ENCODE peak calls at places on chromosome 9, in ten cellular contexts. L, N, Z, F, X, C, B, A, Y and T are unnamed samples.

GRCh38 chr9:88777498-88778312 is 213.6 kb upstream of the S1PR3 start:
- DNase-seq in F (no peak), B (no peak), A (no peak), Z (no peak), X (no peak), Y (no peak), L (no peak), N (no peak), C (no peak), T (no peak)

GRCh38 chr9:4762108-4762888 is 21.3 kb upstream of the AK3 start:
- DNase-seq in C (peak), Y (peak), L (peak), X (no peak), F (peak), Z (peak), N (peak), A (no peak), B (peak), T (peak)

GRCh38 chr9:27614551-27614950 is 41.3 kb upstream of the C9orf72 start:
- DNase-seq in F (no peak), N (no peak), B (no peak), Z (no peak), L (no peak), Y (no peak), X (no peak), C (no peak), A (no peak), T (no peak)

GRCh38 chr9:121353246-121353975 is 16.6 kb downstream of the STOM start:
- DNase-seq in F (no peak), X (no peak), B (no peak), Y (no peak), Z (no peak), C (no peak), L (peak), A (no peak), N (no peak), T (no peak)

GRCh38 chr9:68507796-68508145 is 32.9 kb downstream of the TMEM252 start:
- DNase-seq in F (no peak), A (no peak), X (no peak), Z (no peak), N (no peak), C (no peak), Y (no peak), L (no peak), B (no peak), T (no peak)

GRCh38 chr9:29349050-29349449 is 1775.8 kb upstream of the C9orf72 start:
- DNase-seq in A (no peak), B (no peak), X (no peak), L (no peak), Z (no peak), N (no peak), C (no peak), Y (no peak), F (no peak), T (no peak)

GRCh38 chr9:38486056-38486455 is 61.8 kb upstream of the IGFBPL1 start:
- DNase-seq in X (no peak), C (no peak), B (no peak), F (no peak), L (no peak), Y (no peak), N (peak), A (no peak), Z (no peak), T (no peak)

GRCh38 chr9:38208206-38208901 is 139.3 kb upstream of the SHB start:
- DNase-seq in X (no peak), C (no peak), Z (no peak), A (peak), Y (no peak), B (no peak), F (no peak), L (no peak), N (no peak), T (no peak)

GRCh38 chr9:14321517-14322125 is 7.7 kb upstream of the NFIB start:
- DNase-seq in L (no peak), N (peak), F (no peak), Y (peak), C (no peak), X (no peak), A (no peak), B (no peak), Z (no peak), T (no peak)

GRCh38 chr9:134434896-134435506 is 108.7 kb downstream of the RXRA start:
- DNase-seq in A (peak), X (peak), C (peak), N (no peak), F (no peak), L (no peak), Z (peak), Y (peak), B (peak), T (no peak)

GRCh38 chr9:129054163-129054851 is 17.9 kb downstream of the MIGA2 start:
- DNase-seq in X (no peak), C (no peak), N (no peak), B (no peak), A (no peak), Z (no peak), Y (no peak), F (no peak), L (no peak), T (no peak)

GRCh38 chr9:75906531-75906930 is 16.1 kb downstream of the PCSK5 start:
- DNase-seq in C (no peak), F (no peak), Y (no peak), A (no peak), N (peak), L (no peak), Z (no peak), X (no peak), B (no peak), T (no peak)

GRCh38 chr9:134061019-134061687 is 6.7 kb downstream of the BRD3 start:
- DNase-seq in A (no peak), F (no peak), X (no peak), N (no peak), B (no peak), Z (no peak), Y (no peak), C (no peak), L (peak), T (peak)

GRCh38 chr9:90107021-90107771 is 502.4 kb downstream of the GADD45G start:
- DNase-seq in B (no peak), F (no peak), Z (peak), L (no peak), C (peak), Y (peak), A (no peak), N (no peak), X (peak), T (no peak)

GRCh38 chr9:34992376-34992951 is 2.9 kb downstream of the DNAJB5 start:
- DNase-seq in Y (peak), Z (no peak), N (no peak), X (peak), C (peak), L (peak), F (peak), A (no peak), B (peak), T (no peak)

GRCh38 chr9:117682955-117683710 is 21.1 kb upstream of the TLR4 start:
- DNase-seq in L (no peak), Y (peak), X (no peak), N (no peak), F (no peak), Z (no peak), A (no peak), B (no peak), C (no peak), T (no peak)

GRCh38 chr9:119005162-119005561 is 364.1 kb downstream of the BRINP1 start:
- DNase-seq in N (peak), C (no peak), X (no peak), F (no peak), Z (no peak), A (no peak), Y (peak), L (no peak), B (no peak), T (no peak)

GRCh38 chr9:123033864-123034598 is 564 bp downstream of the GPR21 start:
- DNase-seq in Z (no peak), L (no peak), A (no peak), X (no peak), B (no peak), N (no peak), C (no peak), F (no peak), Y (no peak), T (no peak)

GRCh38 chr9:114930063-114930812 is at the start of gene TNFSF8:
- DNase-seq in X (no peak), B (peak), C (no peak), Z (no peak), L (peak), Y (no peak), N (no peak), A (no peak), F (peak), T (no peak)

GRCh38 chr9:122338989-122339388 is 31.8 kb upstream of the PTGS1 start:
- DNase-seq in C (no peak), F (no peak), B (no peak), X (no peak), N (no peak), L (no peak), A (no peak), Y (no peak), Z (no peak), T (no peak)

GRCh38 chr9:33024126-33024965 is 727 bp upstream of the DNAJA1 start:
- DNase-seq in L (peak), F (no peak), N (no peak), A (no peak), B (no peak), Z (no peak), C (peak), X (no peak), Y (peak), T (no peak)

GRCh38 chr9:34578241-34579096 is 11.1 kb downstream of the CNTFR start:
- DNase-seq in F (no peak), Z (no peak), C (no peak), Y (peak), A (no peak), X (no peak), N (peak), L (peak), B (no peak), T (no peak)

GRCh38 chr9:121822093-121823085 is 171.0 kb downstream of the DAB2IP start:
- DNase-seq in C (no peak), X (no peak), Y (no peak), A (peak), N (no peak), L (no peak), F (no peak), Z (peak), B (no peak), T (no peak)